ENCODE peak calls at places on chromosome 17, in eight cellular contexts. P is stimulated activated CD8-positive, alpha-beta memory T cell treated with anti-CD3 and anti-CD28 coated beads, Interleukin-15, amount 100 ng/mL, for 24 hours; D is H54; I is CD4-positive, CD25-positive, alpha-beta regulatory T cell; S is stimulated activated CD4-positive, alpha-beta T cell treated with anti-CD3 and anti-CD28 coated beads, Interleukin-2, amount 100 ng/mL, for 48 hours; T is AG09319; Q is Calu3; U is mucosa of gallbladder. J is an unnamed sample.

GRCh38 chr17:16463341-16464000 is 28.5 kb downstream of the LRRC75A start:
- DNase-seq in P (no peak), D (no peak), I (no peak), S (no peak), T (peak; percentile 35), Q (peak; percentile 50), U (peak; percentile 56), J (no peak)

GRCh38 chr17:42120161-42121065 is 754 bp downstream of the KAT2A start:
- DNase-seq in P (no peak), D (no peak), I (no peak), S (peak; percentile 18), T (no peak), Q (no peak), U (no peak), J (no peak)

GRCh38 chr17:57682667-57683066 is 62.4 kb downstream of the CCDC182 start:
- DNase-seq in P (no peak), D (no peak), I (no peak), S (no peak), T (no peak), Q (no peak), U (peak; percentile 8), J (no peak)

GRCh38 chr17:48746916-48747444 is 18.4 kb upstream of the HOXB13 start:
- DNase-seq in P (no peak), D (no peak), I (no peak), S (no peak), T (no peak), Q (no peak), U (no peak), J (no peak)

GRCh38 chr17:59848778-59849177 is 44.0 kb downstream of the TUBD1 start:
- DNase-seq in P (no peak), D (no peak), I (no peak), S (no peak), T (peak; percentile 63), Q (peak; percentile 65), U (no peak), J (no peak)

GRCh38 chr17:58301504-58302150 is 20.9 kb upstream of the MPO start:
- DNase-seq in P (no peak), D (no peak), I (no peak), S (no peak), T (no peak), Q (no peak), U (peak; percentile 4), J (no peak)

GRCh38 chr17:73091410-73091769 is 1.1 kb downstream of the SLC39A11 start:
- DNase-seq in P (no peak), D (no peak), I (no peak), S (no peak), T (no peak), Q (no peak), U (no peak), J (no peak)

GRCh38 chr17:47708864-47709541 is 15.0 kb downstream of the TBKBP1 start:
- DNase-seq in P (no peak), D (no peak), I (no peak), S (no peak), T (no peak), Q (no peak), U (no peak), J (no peak)

GRCh38 chr17:38455288-38455915 is 27.1 kb downstream of the ARHGAP23 start:
- DNase-seq in P (no peak), D (no peak), I (no peak), S (no peak), T (no peak), Q (no peak), U (no peak), J (no peak)

J was measured in Jurkat, Clone E6-1.